ENCODE peak calls at places on chromosomes 13 and 19, in five cellular contexts. N is lower lobe of right lung, U is BE2C, S is breast epithelium, E is stomach. R is an unnamed sample.
A peak's percentile ranks its signal among the peaks of the same experiment; 100 is the strongest.

GRCh38 chr13:35855531-35856019 is 275.6 kb downstream of the DCLK1 start:
- DNase-seq in U (peak; percentile 15), S (no peak), N (no peak), E (no peak), R (peak; percentile 25)

GRCh38 chr19:3785938-3786824 is at the start of gene MATK:
- DNase-seq in S (no peak), N (no peak), U (no peak), E (no peak), R (no peak)

GRCh38 chr19:47778954-47779351 is 450 bp downstream of the SELENOW start:
- DNase-seq in N (no peak), E (no peak), S (no peak), U (no peak), R (no peak)

GRCh38 chr13:48493076-48493765 is 39.7 kb downstream of the RCBTB2 start:
- DNase-seq in E (no peak), N (no peak), S (no peak), U (no peak), R (no peak)

GRCh38 chr13:113008841-113009240 is 39.8 kb downstream of the MCF2L start:
- DNase-seq in U (no peak), S (no peak), E (no peak), N (no peak), R (no peak)

GRCh38 chr13:36872621-36873020 is 47.4 kb downstream of the SMAD9 start:
- DNase-seq in S (no peak), U (peak; percentile 64), N (no peak), E (no peak), R (peak; percentile 6)

GRCh38 chr19:12194827-12195500 is 32.1 kb downstream of the ZNF136 start:
- DNase-seq in N (peak; percentile 81), U (peak; percentile 90), E (peak; percentile 90), S (peak; percentile 95), R (peak; percentile 12)

GRCh38 chr13:53105477-53105876 is 76.9 kb downstream of the OLFM4 start:
- DNase-seq in S (no peak), N (no peak), U (no peak), E (no peak), R (no peak)

GRCh38 chr13:48210178-48210577 is 22.8 kb upstream of the ITM2B start:
- DNase-seq in S (no peak), U (no peak), N (no peak), E (no peak), R (no peak)

GRCh38 chr19:54416695-54417491 is 1.6 kb downstream of the TTYH1 start:
- DNase-seq in S (no peak), U (no peak), E (no peak), N (no peak), R (no peak)

GRCh38 chr13:46359731-46360130 is 27.3 kb downstream of the RUBCNL start:
- DNase-seq in E (no peak), S (no peak), N (no peak), U (no peak), R (no peak)

GRCh38 chr19:1397838-1398237 is 3.5 kb downstream of the GAMT start:
- DNase-seq in U (no peak), E (no peak), S (no peak), N (no peak), R (no peak)

GRCh38 chr13:56903710-56904109 is 237.0 kb upstream of the PRR20A start:
- DNase-seq in S (no peak), N (no peak), E (no peak), U (no peak), R (no peak)

GRCh38 chr19:10439588-10439987 is 19.2 kb downstream of the PDE4A start:
- DNase-seq in N (no peak), U (no peak), S (no peak), E (no peak), R (no peak)

GRCh38 chr13:24148414-24149305 is 11.9 kb upstream of the SPATA13 start:
- DNase-seq in E (peak; percentile 70), N (peak; percentile 60), U (no peak), S (peak; percentile 64), R (no peak)

GRCh38 chr19:8484331-8484894 is 18.0 kb downstream of the PRAM1 start:
- DNase-seq in U (no peak), S (no peak), E (peak; percentile 48), N (peak; percentile 79), R (no peak)

GRCh38 chr19:1104452-1105216 is 840 bp downstream of the GPX4 start:
- DNase-seq in N (peak; percentile 88), U (peak; percentile 81), E (peak; percentile 69), S (peak; percentile 73), R (peak; percentile 84)

GRCh38 chr19:36460046-36460445 is 29.3 kb downstream of the ZNF566 start:
- DNase-seq in E (no peak), S (no peak), N (no peak), U (no peak), R (no peak)

GRCh38 chr13:45113809-45114208 is 6.5 kb upstream of the GTF2F2 start:
- DNase-seq in N (no peak), S (no peak), U (no peak), E (no peak), R (no peak)

GRCh38 chr13:39612023-39612637 is 9.1 kb upstream of the LHFPL6 start:
- DNase-seq in U (peak; percentile 68), N (no peak), S (no peak), E (peak; percentile 71), R (peak; percentile 76)

GRCh38 chr13:44768233-44768632 is 192.1 kb upstream of the TSC22D1 start:
- DNase-seq in N (no peak), E (no peak), U (no peak), S (no peak), R (no peak)

GRCh38 chr13:107322228-107322627 is 754.3 kb upstream of the ARGLU1 start:
- DNase-seq in U (no peak), S (no peak), N (no peak), E (no peak), R (no peak)

GRCh38 chr13:103067751-103068563 is 1.7 kb upstream of the SLC10A2 start:
- DNase-seq in U (no peak), E (no peak), N (no peak), S (no peak), R (no peak)

GRCh38 chr19:3441089-3441985 is 39.0 kb downstream of the SMIM24 start:
- DNase-seq in N (no peak), U (peak; percentile 69), E (no peak), S (no peak), R (no peak)

GRCh38 chr19:52492991-52493470 is 34.4 kb upstream of the ZNF808 start:
- DNase-seq in U (no peak), N (peak; percentile 44), E (no peak), S (no peak), R (peak; percentile 31)

GRCh38 chr19:47490847-47491246 is 6.8 kb upstream of the KPTN start:
- DNase-seq in S (no peak), N (no peak), U (no peak), E (no peak), R (no peak)

GRCh38 chr19:14328406-14328805 is 52.8 kb upstream of the ADGRE5 start:
- DNase-seq in U (no peak), N (no peak), S (no peak), E (no peak), R (no peak)

DNA sequence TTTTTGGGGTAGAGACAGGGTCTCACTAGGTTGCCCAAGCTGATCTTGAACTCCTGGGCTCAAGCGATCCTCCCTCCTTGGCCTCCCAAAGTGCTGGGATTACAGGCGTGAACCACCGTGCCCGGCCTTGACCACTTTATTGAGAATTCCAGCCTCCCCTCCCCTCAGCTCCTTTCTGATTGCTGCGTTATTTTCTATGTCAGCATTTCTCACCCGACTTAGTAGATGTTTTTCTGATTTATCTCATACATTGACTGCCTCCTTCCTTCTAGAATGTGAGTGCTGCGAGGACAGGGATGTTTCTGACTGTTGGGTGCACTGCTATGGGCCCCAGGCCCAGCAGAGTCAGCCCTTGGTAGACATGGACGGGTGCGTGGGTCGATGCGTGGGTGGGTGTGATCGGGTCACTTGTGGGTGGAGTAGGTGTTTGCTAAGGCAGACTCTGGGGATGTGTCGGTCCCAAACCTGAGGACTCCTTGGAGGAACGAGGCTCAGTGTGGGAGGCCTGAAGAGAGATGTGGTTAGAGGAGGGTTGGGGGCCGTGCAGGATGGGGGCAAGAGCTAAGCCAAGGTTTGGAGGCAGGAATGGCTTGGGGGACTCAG is 34.2 kb upstream of the NCCRP1 start:
- DNase-seq in S (no peak), U (no peak), N (no peak), E (no peak), R (no peak)
- TF ChIP-seq CTCF in S (no peak), U (no peak), N (no peak), E (no peak), R (no peak)

DNA sequence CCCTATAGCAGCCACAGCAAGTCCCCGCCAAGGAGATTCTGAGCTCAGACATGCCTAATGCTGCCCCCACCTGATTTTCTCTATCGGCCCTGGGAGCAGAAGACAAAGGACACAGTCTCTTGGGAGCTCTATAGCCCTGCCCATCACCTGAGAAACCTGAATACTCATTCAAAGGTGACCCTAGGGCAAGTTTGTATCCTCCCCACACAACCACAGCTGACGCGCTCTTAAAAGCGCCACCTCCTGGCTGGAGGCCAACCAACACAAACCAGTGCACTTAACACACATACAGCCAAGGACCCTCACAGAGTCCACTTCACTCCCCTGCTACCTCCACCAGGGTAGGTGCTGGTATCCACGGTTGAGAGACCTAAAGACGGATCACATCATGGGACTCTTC is 8.8 kb upstream of the IGFL4 start:
- DNase-seq in S (no peak), U (peak; percentile 39), E (no peak), N (no peak), R (no peak)
- TF ChIP-seq CTCF in S (no peak), U (no peak), E (no peak), N (no peak), R (no peak)

DNA sequence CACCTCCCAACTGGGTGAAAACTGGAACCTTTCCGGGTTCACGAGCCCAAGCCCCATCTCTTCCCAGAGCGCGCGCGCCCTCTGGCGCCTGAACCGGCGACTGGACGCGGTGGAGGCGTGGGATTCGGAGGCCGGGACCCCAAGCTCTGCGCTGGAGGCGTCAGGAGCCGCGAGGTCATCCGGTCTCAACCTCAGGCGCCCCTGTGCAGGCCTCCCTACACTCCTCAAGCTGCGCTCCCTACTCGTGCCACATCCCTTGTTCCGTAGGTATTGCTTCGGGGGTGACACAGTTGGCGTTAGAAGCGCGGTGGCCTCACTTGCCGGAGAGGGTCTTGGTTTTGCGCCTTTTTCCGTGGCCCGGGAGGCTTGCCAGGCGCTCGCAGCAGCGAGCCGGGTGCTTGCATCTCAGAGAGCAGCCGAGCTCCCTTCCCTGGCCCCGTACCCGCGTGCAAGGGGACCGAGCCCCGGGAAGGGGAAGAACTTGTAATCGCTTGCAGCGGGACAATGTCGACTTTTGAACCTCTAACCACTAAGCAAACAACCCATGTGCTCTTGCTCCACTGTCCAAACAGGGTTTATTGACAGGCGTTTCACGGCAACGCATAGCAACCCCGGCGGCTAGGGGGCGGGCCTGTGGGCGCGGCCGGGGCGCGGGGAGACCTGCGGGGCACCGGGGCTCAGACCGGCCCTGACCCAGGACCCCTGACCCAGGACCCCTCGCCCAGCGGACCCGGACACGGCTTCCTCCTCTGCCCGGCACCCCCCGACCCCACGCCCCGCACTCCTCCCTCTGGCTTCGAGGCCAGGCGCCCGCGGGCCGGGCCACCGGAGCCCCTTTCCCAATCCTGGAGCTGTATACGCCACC is 8.5 kb downstream of the CDX2 start:
- DNase-seq in U (no peak), E (peak; percentile 81), S (peak; percentile 76), N (peak; percentile 72), R (peak; percentile 82)
- TF ChIP-seq CTCF in U (peak; percentile 40), E (peak; percentile 20), S (no peak), N (peak; percentile 41), R (peak; percentile 59)

GRCh38 chr13:41995946-41996345 is 35.0 kb upstream of the VWA8 start:
- DNase-seq in U (peak; percentile 23), S (no peak), E (no peak), N (peak; percentile 58), R (no peak)
- TF ChIP-seq CTCF in U (no peak), S (no peak), E (no peak), N (no peak), R (no peak)

GRCh38 chr19:17779281-17779930 is 15.5 kb upstream of the B3GNT3 start:
- DNase-seq in S (no peak), N (peak; percentile 76), U (no peak), E (no peak), R (peak; percentile 44)
- TF ChIP-seq CTCF in S (no peak), N (no peak), U (no peak), E (no peak), R (no peak)

R was measured in nephron progenitor cell.